ENCODE peak calls at places on chromosomes 1 and 21, in six cellular contexts. X is astrocyte of the spinal cord, W is body of pancreas, O is HFF-Myc, S is endothelial cell, L is ascending aorta. Z is an unnamed sample.
A peak's percentile ranks its signal among the peaks of the same experiment; 100 is the strongest.

GRCh38 chr1:202017385-202018225 is 7.2 kb downstream of the ELF3 start:
- DNase-seq in X (no peak), W (peak; percentile 79), O (no peak), S (no peak), L (no peak), Z (no peak)

GRCh38 chr1:1245178-1245839 is 1.2 kb downstream of the C1QTNF12 start:
- DNase-seq in X (no peak), W (no peak), O (no peak), S (no peak), L (no peak), Z (no peak)

GRCh38 chr1:188904201-188904600 is 1573.5 kb downstream of the BRINP3 start:
- DNase-seq in X (peak; percentile 1), W (no peak), O (no peak), S (no peak), L (no peak), Z (no peak)

GRCh38 chr1:37989381-37989930 is 366 bp downstream of the SF3A3 start:
- DNase-seq in X (peak; percentile 41), W (peak; percentile 35), O (no peak), S (peak; percentile 43), L (no peak), Z (no peak)

GRCh38 chr1:187294421-187295201 is 465.9 kb downstream of the PLA2G4A start:
- DNase-seq in X (no peak), W (no peak), O (no peak), S (no peak), L (no peak), Z (no peak)

GRCh38 chr1:155499953-155500621 is 62.5 kb downstream of the ASH1L start:
- DNase-seq in X (peak; percentile 36), W (no peak), O (peak; percentile 4), S (no peak), L (no peak), Z (no peak)

GRCh38 chr1:42926235-42926869 is 32.3 kb downstream of the SLC2A1 start:
- DNase-seq in X (no peak), W (no peak), O (no peak), S (no peak), L (no peak), Z (no peak)

GRCh38 chr21:25896657-25897056 is 161.9 kb downstream of the GABPA start:
- DNase-seq in X (peak; percentile 49), W (no peak), O (no peak), S (no peak), L (no peak), Z (no peak)

GRCh38 chr1:41381691-41382530 is 20.7 kb downstream of the FOXO6 start:
- DNase-seq in X (no peak), W (peak; percentile 56), O (no peak), S (no peak), L (no peak), Z (no peak)

GRCh38 chr1:107935396-107936064 is 29.4 kb downstream of the VAV3 start:
- DNase-seq in X (no peak), W (no peak), O (no peak), S (no peak), L (no peak), Z (no peak)

GRCh38 chr1:156160744-156161181 is 7.4 kb downstream of the SEMA4A start:
- DNase-seq in X (peak; percentile 74), W (peak; percentile 78), O (no peak), S (peak; percentile 61), L (peak; percentile 71), Z (peak; percentile 51)

GRCh38 chr1:23558140-23558871 is 995 bp downstream of the ID3 start:
- DNase-seq in X (peak; percentile 55), W (peak; percentile 94), O (no peak), S (peak; percentile 53), L (peak; percentile 21), Z (peak; percentile 25)

GRCh38 chr1:54588377-54588776 is 34.9 kb downstream of the FAM151A start:
- DNase-seq in X (no peak), W (no peak), O (no peak), S (no peak), L (no peak), Z (no peak)

GRCh38 chr1:206108635-206109034 is 8.6 kb downstream of the AVPR1B start:
- DNase-seq in X (no peak), W (no peak), O (no peak), S (no peak), L (no peak), Z (no peak)

GRCh38 chr1:214590696-214591095 is 12.3 kb upstream of the CENPF start:
- DNase-seq in X (no peak), W (no peak), O (no peak), S (no peak), L (no peak), Z (no peak)
- TF ChIP-seq CTCF in X (no peak), W (no peak), O (no peak), S (no peak), L (no peak), Z (no peak)

GRCh38 chr1:217048104-217048707 is 325.0 kb upstream of the ESRRG start:
- DNase-seq in X (no peak), W (no peak), O (no peak), S (peak; percentile 61), L (no peak), Z (no peak)
- TF ChIP-seq CTCF in X (peak; percentile 11), W (no peak), O (peak; percentile 29), S (peak; percentile 27), L (no peak), Z (peak; percentile 22)

GRCh38 chr1:218948446-218948845 is 225.2 kb upstream of the LYPLAL1 start:
- DNase-seq in X (no peak), W (no peak), O (no peak), S (no peak), L (no peak), Z (no peak)

GRCh38 chr1:218957971-218958370 is 215.7 kb upstream of the LYPLAL1 start:
- DNase-seq in X (no peak), W (no peak), O (no peak), S (no peak), L (no peak), Z (no peak)

GRCh38 chr1:218953448-218953847 is 220.2 kb upstream of the LYPLAL1 start:
- DNase-seq in X (no peak), W (no peak), O (no peak), S (no peak), L (no peak), Z (no peak)
- TF ChIP-seq CTCF in X (no peak), W (no peak), O (no peak), S (no peak), L (no peak), Z (no peak)

DNA sequence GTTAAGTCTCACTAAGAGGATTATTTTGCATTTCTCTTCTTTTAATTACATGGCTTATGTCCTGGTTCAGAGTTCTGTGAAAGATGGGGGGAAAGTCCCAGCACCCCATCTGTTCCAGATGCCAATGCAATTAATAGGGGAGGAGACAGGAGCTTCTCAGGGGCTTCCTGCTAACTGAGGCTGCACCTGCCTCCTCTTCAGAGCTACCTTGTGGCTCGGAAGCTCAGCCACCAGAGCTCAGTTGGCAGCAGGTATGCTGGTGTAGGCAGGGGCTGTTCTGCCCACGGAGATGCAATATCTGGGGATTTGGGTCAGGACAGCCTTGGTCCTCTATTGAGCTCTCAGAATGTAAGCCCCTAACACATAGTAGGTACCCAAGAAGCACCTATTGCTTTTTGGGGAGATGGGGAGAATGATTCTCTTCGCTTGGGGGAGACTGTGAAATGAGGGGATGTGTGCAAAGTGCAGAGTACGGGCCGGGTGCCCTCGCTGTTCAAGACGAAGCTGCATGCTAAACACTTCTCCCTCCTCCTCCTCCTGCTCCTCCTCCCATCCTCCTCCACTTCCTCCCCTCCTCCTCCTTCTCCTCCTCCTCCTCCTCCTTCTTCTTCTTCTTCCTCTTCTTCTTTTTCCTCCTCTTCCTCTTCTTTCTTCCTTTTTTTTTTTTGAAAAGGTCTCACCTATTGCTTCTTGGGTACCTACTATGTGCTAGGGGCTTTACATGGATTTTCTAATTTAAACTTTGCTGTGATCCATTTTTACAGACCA is 279.1 kb downstream of the PTPRU start:
- DNase-seq in X (no peak), W (no peak), O (no peak), S (no peak), L (no peak), Z (no peak)
- TF ChIP-seq CTCF in X (no peak), W (no peak), O (no peak), S (no peak), L (no peak), Z (no peak)

DNA sequence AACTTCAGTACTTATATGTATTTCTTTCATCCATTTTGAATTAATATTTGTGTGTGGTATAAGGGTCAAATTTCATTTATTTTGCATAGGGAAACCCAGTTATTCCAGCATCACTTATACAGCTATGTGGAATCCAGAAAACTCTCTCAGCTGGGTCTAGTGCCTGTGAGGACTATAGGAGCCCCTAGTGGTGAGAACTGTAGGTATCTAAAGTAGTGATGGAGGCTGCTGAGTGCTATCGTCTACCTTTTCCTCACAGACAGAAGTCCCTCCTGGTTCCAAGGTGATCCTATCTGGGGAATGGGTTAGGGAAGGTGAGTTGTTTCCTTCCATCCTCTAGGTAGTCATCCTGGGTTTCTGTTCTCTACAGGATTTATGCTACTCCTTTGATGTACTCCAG is 352.0 kb upstream of the C1orf87 start:
- DNase-seq in X (no peak), W (no peak), O (peak; percentile 0), S (peak; percentile 11), L (no peak), Z (no peak)
- TF ChIP-seq CTCF in X (peak; percentile 54), W (no peak), O (peak; percentile 46), S (peak; percentile 27), L (no peak), Z (peak; percentile 60)

GRCh38 chr1:220544901-220545303 is 17.0 kb downstream of the MARK1 start:
- DNase-seq in X (no peak), W (no peak), O (no peak), S (no peak), L (no peak), Z (no peak)
- TF ChIP-seq CTCF in X (no peak), W (no peak), O (peak; percentile 29), S (no peak), L (no peak), Z (peak; percentile 26)

GRCh38 chr1:169196566-169196965 is 90.1 kb downstream of the ATP1B1 start:
- DNase-seq in X (no peak), W (no peak), O (no peak), S (no peak), L (no peak), Z (no peak)

DNA sequence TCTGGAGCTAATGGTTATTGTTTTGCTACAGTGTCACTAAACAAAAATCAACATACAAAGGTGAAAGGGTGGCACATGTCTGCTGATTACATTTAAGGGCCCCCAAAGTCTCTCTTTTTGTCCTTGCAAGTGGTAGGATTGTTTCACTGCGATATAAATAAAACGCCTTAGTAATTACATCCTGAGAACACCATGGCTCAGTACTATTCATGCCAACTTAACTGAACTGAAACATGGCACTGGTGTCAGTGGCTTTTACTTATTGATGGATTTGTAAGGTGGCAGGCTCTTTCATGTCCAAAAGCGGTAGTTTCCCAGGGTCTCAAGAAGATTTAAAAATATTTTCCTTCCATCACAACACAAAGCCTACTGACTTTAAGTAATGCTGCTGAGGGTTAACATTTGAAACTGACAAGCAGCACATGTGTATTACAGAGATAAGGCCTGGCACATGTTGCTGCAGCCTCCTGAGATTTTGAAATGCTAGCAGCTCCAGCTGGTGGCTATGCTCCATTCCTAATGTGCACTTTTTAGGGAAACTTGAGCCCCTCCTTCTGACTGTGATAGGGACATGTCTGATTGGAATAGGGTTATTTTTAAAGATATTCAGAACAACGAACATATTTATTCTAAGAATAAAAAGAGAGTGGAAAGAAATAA is 86.8 kb downstream of the ATP1B1 start:
- DNase-seq in X (no peak), W (peak; percentile 22), O (no peak), S (no peak), L (no peak), Z (no peak)
- TF ChIP-seq CTCF in X (no peak), W (peak; percentile 29), O (no peak), S (no peak), L (no peak), Z (no peak)